ENCODE peak calls at places on chromosome 5, in six cellular contexts. V is K562, P is A549, D is SK-N-SH, G is HepG2, F is GM12878. Y is an unnamed sample.

GRCh38 chr5:173395257-173395932 is 67.2 kb upstream of the STC2 start:
- DNase-seq in V (peak; percentile 25), P (peak; percentile 12), D (no peak), G (peak; percentile 16), F (no peak), Y (peak; percentile 85)

GRCh38 chr5:93193756-93194155 is 387.3 kb downstream of the NR2F1-AS1 start:
- DNase-seq in V (no peak), P (no peak), D (no peak), G (no peak), F (no peak), Y (peak; percentile 36)

GRCh38 chr5:176608937-176609723 is 826 bp downstream of the GPRIN1 start:
- DNase-seq in V (no peak), P (no peak), D (no peak), G (no peak), F (no peak), Y (no peak)

GRCh38 chr5:107949688-107950341 is 279.1 kb upstream of the EFNA5 start:
- DNase-seq in V (no peak), P (no peak), D (no peak), G (no peak), F (no peak), Y (no peak)

GRCh38 chr5:77133061-77133758 is 46.1 kb upstream of the ZBED3 start:
- DNase-seq in V (no peak), P (peak; percentile 82), D (no peak), G (peak; percentile 45), F (no peak), Y (peak; percentile 97)

GRCh38 chr5:2131826-2132496 is 249.2 kb upstream of the IRX4 start:
- DNase-seq in V (no peak), P (no peak), D (no peak), G (no peak), F (no peak), Y (no peak)

GRCh38 chr5:72654231-72654630 is 147.0 kb upstream of the ZNF366 start:
- DNase-seq in V (no peak), P (no peak), D (peak; percentile 23), G (no peak), F (no peak), Y (no peak)

GRCh38 chr5:168085321-168086040 is 206.0 kb upstream of the WWC1 start:
- DNase-seq in V (no peak), P (no peak), D (peak; percentile 39), G (no peak), F (no peak), Y (no peak)

GRCh38 chr5:128101676-128102075 is 18.1 kb downstream of the SLC12A2 start:
- DNase-seq in V (no peak), P (no peak), D (no peak), G (no peak), F (no peak), Y (no peak)

GRCh38 chr5:3845249-3845648 is 249.6 kb downstream of the IRX1 start:
- DNase-seq in V (no peak), P (no peak), D (no peak), G (peak; percentile 7), F (no peak), Y (no peak)

GRCh38 chr5:2010940-2011339 is 128.2 kb upstream of the IRX4 start:
- DNase-seq in V (no peak), P (no peak), D (no peak), G (no peak), F (no peak), Y (no peak)

GRCh38 chr5:14753947-14754346 is 89.4 kb downstream of the OTULIN start:
- DNase-seq in V (no peak), P (no peak), D (no peak), G (no peak), F (no peak), Y (peak; percentile 13)

GRCh38 chr5:134038143-134038542 is 33.4 kb upstream of the VDAC1 start:
- DNase-seq in V (no peak), P (no peak), D (no peak), G (peak; percentile 71), F (no peak), Y (no peak)

GRCh38 chr5:169758886-169759285 is 121.8 kb downstream of the DOCK2 start:
- DNase-seq in V (no peak), P (no peak), D (no peak), G (no peak), F (no peak), Y (peak; percentile 18)

GRCh38 chr5:135353952-135354721 is 44.9 kb downstream of the MACROH2A1 start:
- DNase-seq in V (no peak), P (no peak), D (no peak), G (no peak), F (no peak), Y (peak; percentile 96)

GRCh38 chr5:91007251-91007650 is 375.9 kb downstream of the ARRDC3 start:
- DNase-seq in V (no peak), P (peak; percentile 35), D (no peak), G (no peak), F (no peak), Y (no peak)

GRCh38 chr5:173051746-173052145 is 4.4 kb upstream of the CREBRF start:
- DNase-seq in V (no peak), P (no peak), D (no peak), G (no peak), F (no peak), Y (peak; percentile 83)

GRCh38 chr5:80250801-80251200 is 5.0 kb downstream of the SERINC5 start:
- DNase-seq in V (no peak), P (no peak), D (no peak), G (no peak), F (no peak), Y (no peak)

GRCh38 chr5:54363669-54364068 is 53.3 kb upstream of the ARL15 start:
- DNase-seq in V (no peak), P (no peak), D (no peak), G (no peak), F (no peak), Y (no peak)

GRCh38 chr5:138233280-138233679 is 20.2 kb upstream of the CDC23 start:
- DNase-seq in V (no peak), P (peak; percentile 26), D (no peak), G (no peak), F (no peak), Y (no peak)

GRCh38 chr5:113093561-113093960 is 117.0 kb downstream of the DCP2 start:
- DNase-seq in V (no peak), P (no peak), D (no peak), G (no peak), F (no peak), Y (no peak)

GRCh38 chr5:139847790-139848507 is 52.3 kb downstream of the PSD2 start:
- DNase-seq in V (peak; percentile 71), P (peak; percentile 35), D (peak; percentile 95), G (no peak), F (no peak), Y (no peak)

GRCh38 chr5:143314664-143315063 is 88.8 kb downstream of the NR3C1 start:
- DNase-seq in V (no peak), P (no peak), D (no peak), G (no peak), F (no peak), Y (peak; percentile 89)

GRCh38 chr5:119070578-119070827 is 384 bp upstream of the DMXL1 start:
- DNase-seq in V (no peak), P (no peak), D (peak; percentile 67), G (no peak), F (no peak), Y (no peak)

GRCh38 chr5:10562202-10563131 is 1.4 kb upstream of the ANKRD33B start:
- DNase-seq in V (no peak), P (no peak), D (no peak), G (no peak), F (peak; percentile 66), Y (peak; percentile 33)

GRCh38 chr5:175460126-175460525 is 16.1 kb upstream of the DRD1 start:
- DNase-seq in V (no peak), P (peak; percentile 35), D (no peak), G (no peak), F (no peak), Y (peak; percentile 33)

GRCh38 chr5:141513021-141513626 is 24.2 kb downstream of the PCDHGC5 start:
- DNase-seq in V (no peak), P (no peak), D (peak; percentile 72), G (no peak), F (no peak), Y (peak; percentile 59)
- TF ChIP-seq SMC3 in V (no peak), P (no peak), D (no peak), G (no peak), F (no peak), Y (no peak)

GRCh38 chr5:116002116-116002906 is 30.0 kb upstream of the ARL14EPL start:
- DNase-seq in V (no peak), P (peak; percentile 5), D (no peak), G (no peak), F (no peak), Y (peak; percentile 61)
- TF ChIP-seq SMC3 in V (no peak), P (no peak), D (no peak), G (no peak), F (no peak), Y (no peak)

GRCh38 chr5:149387081-149387611 is 8.1 kb upstream of the IL17B start:
- DNase-seq in V (no peak), P (no peak), D (no peak), G (no peak), F (no peak), Y (peak; percentile 70)
- TF ChIP-seq SMC3 in V (no peak), P (no peak), D (no peak), G (no peak), F (no peak), Y (no peak)

DNA sequence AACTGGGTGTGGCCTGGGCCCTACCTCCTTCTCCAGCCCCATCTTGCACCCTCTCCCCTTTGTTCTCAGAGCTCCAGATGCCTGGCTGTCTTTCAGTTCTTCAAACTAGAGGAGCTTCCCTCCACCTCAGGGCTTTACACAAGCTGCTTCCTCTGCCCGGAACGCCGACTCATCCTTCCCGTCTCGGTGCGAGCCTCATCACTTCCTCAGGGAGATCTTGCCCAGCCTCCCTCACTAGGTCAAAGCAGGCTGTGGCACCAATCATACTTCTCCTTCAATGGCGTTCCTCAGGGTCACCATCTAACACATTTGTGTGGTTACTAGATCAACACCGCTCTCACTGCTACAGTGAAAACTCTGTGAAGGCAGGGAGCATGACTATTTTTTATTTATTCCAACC is 56.2 kb upstream of the ZSWIM6 start:
- DNase-seq in V (no peak), P (peak; percentile 61), D (no peak), G (no peak), F (no peak), Y (peak; percentile 82)
- TF ChIP-seq SMC3 in V (no peak), P (no peak), D (no peak), G (no peak), F (no peak), Y (no peak)

DNA sequence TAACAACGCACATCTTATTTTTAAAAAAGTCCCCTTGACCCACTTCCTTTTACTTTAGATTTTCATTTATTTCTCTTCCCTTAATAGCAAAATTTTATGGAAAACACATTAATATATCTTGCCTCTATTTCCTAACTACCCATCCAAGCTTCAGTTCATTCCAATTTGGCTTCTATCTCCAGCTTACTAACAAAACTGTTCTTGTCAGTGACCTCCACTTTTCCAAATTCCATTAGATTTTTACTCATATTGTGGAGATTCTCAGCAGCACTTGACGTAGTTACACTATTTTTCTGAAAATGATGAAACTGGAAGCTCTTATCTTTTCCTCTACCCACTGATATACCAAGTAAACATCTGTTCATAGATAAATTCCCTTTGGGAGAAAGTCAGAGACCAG is 46.5 kb upstream of the ADAMTS19 start:
- DNase-seq in V (no peak), P (no peak), D (no peak), G (no peak), F (no peak), Y (no peak)
- TF ChIP-seq SMC3 in V (no peak), P (no peak), D (no peak), G (no peak), F (no peak), Y (no peak)

GRCh38 chr5:157613385-157614245 is 38.0 kb upstream of the ADAM19 start:
- DNase-seq in V (no peak), P (no peak), D (no peak), G (no peak), F (no peak), Y (no peak)
- TF ChIP-seq SMC3 in V (no peak), P (no peak), D (no peak), G (no peak), F (no peak), Y (no peak)

GRCh38 chr5:16975950-16976624 is 40.0 kb upstream of the MYO10 start:
- DNase-seq in V (no peak), P (no peak), D (no peak), G (no peak), F (peak; percentile 23), Y (no peak)
- TF ChIP-seq SMC3 in V (no peak), P (no peak), D (no peak), G (no peak), F (no peak), Y (no peak)

Y was measured in IMR-90.